ENCODE peak calls at places on chromosomes 4 and X, in six cellular contexts. D, B, X, Q, H and M are unnamed samples.
A peak's percentile ranks its signal among the peaks of the same experiment; 100 is the strongest.

GRCh38 chr4:27787195-27787594 is 926.6 kb downstream of the STIM2 start:
- DNase-seq in D (no peak), B (no peak), X (peak; percentile 12), Q (no peak), H (no peak), M (no peak)

GRCh38 chr4:157300678-157301077 is 80.2 kb downstream of the GRIA2 start:
- DNase-seq in D (peak; percentile 75), B (no peak), X (no peak), Q (no peak), H (no peak), M (no peak)

GRCh38 chrX:118839334-118839958 is 15.8 kb downstream of the ZCCHC12 start:
- DNase-seq in D (peak; percentile 14), B (no peak), X (peak; percentile 66), Q (peak; percentile 41), H (peak; percentile 31), M (peak; percentile 49)

GRCh38 chr4:86816463-86817107 is 32.6 kb downstream of the SLC10A6 start:
- DNase-seq in D (no peak), B (no peak), X (no peak), Q (no peak), H (no peak), M (no peak)

GRCh38 chr4:133929540-133929939 is 272.0 kb downstream of the PABPC4L start:
- DNase-seq in D (no peak), B (no peak), X (no peak), Q (no peak), H (no peak), M (no peak)

GRCh38 chrX:17425151-17425550 is 50.2 kb downstream of the NHS start:
- DNase-seq in D (no peak), B (no peak), X (no peak), Q (no peak), H (no peak), M (no peak)

GRCh38 chr4:102564399-102564921 is 63.3 kb downstream of the NFKB1 start:
- DNase-seq in D (no peak), B (no peak), X (no peak), Q (peak; percentile 25), H (peak; percentile 83), M (peak; percentile 13)

GRCh38 chr4:152348670-152349069 is 187.2 kb downstream of the FBXW7 start:
- DNase-seq in D (peak; percentile 22), B (no peak), X (no peak), Q (no peak), H (peak; percentile 16), M (no peak)

GRCh38 chr4:183645326-183645725 is 13.7 kb downstream of the RWDD4 start:
- DNase-seq in D (no peak), B (no peak), X (no peak), Q (no peak), H (no peak), M (no peak)

GRCh38 chr4:83109480-83110221 is 4.9 kb downstream of the PLAC8 start:
- DNase-seq in D (no peak), B (peak; percentile 11), X (peak; percentile 25), Q (peak; percentile 8), H (peak; percentile 20), M (peak; percentile 51)

GRCh38 chrX:11386001-11386523 is 92.8 kb downstream of the AMELX start:
- DNase-seq in D (no peak), B (no peak), X (no peak), Q (no peak), H (peak; percentile 61), M (no peak)

GRCh38 chr4:15110120-15110571 is 107.9 kb downstream of the CPEB2 start:
- DNase-seq in D (no peak), B (no peak), X (peak; percentile 50), Q (no peak), H (no peak), M (no peak)

GRCh38 chr4:17027495-17027894 is 129.1 kb upstream of the LDB2 start:
- DNase-seq in D (no peak), B (no peak), X (peak; percentile 29), Q (no peak), H (peak; percentile 97), M (no peak)

GRCh38 chrX:50756276-50756675 is 57.7 kb downstream of the SHROOM4 start:
- DNase-seq in D (no peak), B (no peak), X (no peak), Q (no peak), H (no peak), M (no peak)

GRCh38 chr4:71290074-71290473 is 48.7 kb upstream of the SLC4A4 start:
- DNase-seq in D (no peak), B (no peak), X (no peak), Q (no peak), H (peak; percentile 63), M (no peak)

GRCh38 chr4:1206299-1207156 is 34.1 kb upstream of the SPON2 start:
- DNase-seq in D (no peak), B (no peak), X (no peak), Q (no peak), H (no peak), M (no peak)

GRCh38 chrX:54746928-54747327 is 51.1 kb downstream of the ITIH6 start:
- DNase-seq in D (no peak), B (no peak), X (no peak), Q (no peak), H (no peak), M (no peak)

GRCh38 chr4:3418029-3418762 is 23.6 kb upstream of the HGFAC start:
- DNase-seq in D (no peak), B (no peak), X (no peak), Q (no peak), H (no peak), M (no peak)

GRCh38 chr4:148261861-148262260 is 180.4 kb downstream of the NR3C2 start:
- DNase-seq in D (no peak), B (no peak), X (no peak), Q (no peak), H (peak; percentile 56), M (no peak)

GRCh38 chr4:152679414-152680281 is at the start of gene TMEM154:
- DNase-seq in D (no peak), B (peak; percentile 91), X (peak; percentile 16), Q (peak; percentile 50), H (peak; percentile 73), M (peak; percentile 43)

GRCh38 chr4:186366326-186366725 is 100.3 kb downstream of the F11 start:
- DNase-seq in D (no peak), B (no peak), X (no peak), Q (no peak), H (no peak), M (no peak)

GRCh38 chr4:182265881-182266280 is 22.7 kb downstream of the TENM3 start:
- DNase-seq in D (no peak), B (peak; percentile 2), X (peak; percentile 10), Q (no peak), H (no peak), M (no peak)

GRCh38 chr4:182648766-182649165 is 268.4 kb downstream of the DCTD start:
- DNase-seq in D (no peak), B (no peak), X (no peak), Q (no peak), H (no peak), M (no peak)

GRCh38 chr4:56048621-56049427 is 100.1 kb downstream of the CEP135 start:
- DNase-seq in D (peak; percentile 6), B (peak; percentile 89), X (peak; percentile 67), Q (peak; percentile 7), H (peak; percentile 59), M (peak; percentile 16)

GRCh38 chrX:101051549-101052302 is at the start of gene TRMT2B:
- DNase-seq in D (no peak), B (peak; percentile 80), X (peak; percentile 63), Q (peak; percentile 79), H (peak; percentile 87), M (peak; percentile 73)

GRCh38 chr4:85925071-85925470 is 434.8 kb downstream of the MAPK10 start:
- DNase-seq in D (no peak), B (no peak), X (no peak), Q (no peak), H (no peak), M (no peak)

GRCh38 chrX:151722241-151722846 is 6.5 kb downstream of the FATE1 start:
- DNase-seq in D (no peak), B (peak; percentile 10), X (no peak), Q (no peak), H (peak; percentile 3), M (no peak)

GRCh38 chrX:18151661-18152060 is 69.0 kb downstream of the BEND2 start:
- DNase-seq in D (no peak), B (no peak), X (no peak), Q (no peak), H (no peak), M (no peak)